ENCODE peak calls at places on chromosome 16, in seven cellular contexts. K is OCI-LY7; I is lower leg skin; W is activated naive CD4-positive, alpha-beta T cell treated with Interleukin-2 at 50 U/mL for 16 hours; F is GDM1; U is endothelial cell; S is foreskin melanocyte. V is an unnamed sample.

GRCh38 chr16:88691129-88691813 is 5.0 kb upstream of the SNAI3 start:
- DNase-seq in F (no peak), U (no peak), W (no peak), I (no peak), S (no peak), K (no peak), V (no peak)

GRCh38 chr16:78310990-78311561 is 211.6 kb downstream of the WWOX start:
- DNase-seq in W (no peak), S (no peak), I (no peak), K (no peak), U (no peak), F (no peak), V (no peak)

GRCh38 chr16:9362050-9362449 is 270.6 kb downstream of the HAPSTR1 start:
- DNase-seq in S (no peak), I (no peak), W (no peak), K (no peak), U (no peak), F (no peak), V (no peak)

GRCh38 chr16:55668337-55669281 is 12.8 kb downstream of the SLC6A2 start:
- DNase-seq in I (peak), U (peak), F (no peak), W (no peak), K (no peak), S (no peak), V (peak)

GRCh38 chr16:82138478-82139285 is 31.3 kb downstream of the MPHOSPH6 start:
- DNase-seq in W (no peak), K (no peak), I (no peak), S (no peak), U (no peak), F (no peak), V (no peak)

GRCh38 chr16:57204675-57205074 is 18.5 kb downstream of the RSPRY1 start:
- DNase-seq in S (no peak), W (no peak), K (no peak), I (no peak), U (peak), F (no peak), V (no peak)

GRCh38 chr16:87145181-87146176 is 171.7 kb downstream of the C16orf95 start:
- DNase-seq in F (peak), U (no peak), I (no peak), S (no peak), W (peak), K (no peak), V (no peak)

GRCh38 chr16:71885261-71885650 is 1.3 kb upstream of the ZNF821 start:
- DNase-seq in F (no peak), U (no peak), I (no peak), W (no peak), K (no peak), S (no peak), V (no peak)

GRCh38 chr16:85541619-85542547 is 71.2 kb upstream of the GSE1 start:
- DNase-seq in K (no peak), I (no peak), W (no peak), U (no peak), S (peak), F (no peak), V (no peak)

GRCh38 chr16:1481906-1482835 is 6.6 kb downstream of the PTX4 start:
- DNase-seq in F (no peak), K (no peak), U (no peak), I (no peak), W (no peak), S (no peak), V (no peak)

GRCh38 chr16:31088459-31089183 is at the start of gene PRSS53:
- DNase-seq in F (no peak), W (no peak), K (no peak), U (no peak), I (no peak), S (no peak), V (no peak)

GRCh38 chr16:27067138-27067537 is 411 bp downstream of the C16orf82 start:
- DNase-seq in F (no peak), S (no peak), K (no peak), U (no peak), W (no peak), I (no peak), V (no peak)

GRCh38 chr16:78177927-78178326 is 78.5 kb downstream of the WWOX start:
- DNase-seq in K (no peak), W (no peak), I (no peak), F (no peak), U (no peak), S (peak), V (no peak)

GRCh38 chr16:2767891-2768290 is 9.2 kb downstream of the ELOB start:
- DNase-seq in U (no peak), I (no peak), S (no peak), W (no peak), K (no peak), F (no peak), V (no peak)

GRCh38 chr16:70553175-70553574 is 29.6 kb downstream of the SF3B3 start:
- DNase-seq in F (no peak), I (no peak), W (no peak), U (no peak), K (no peak), S (no peak), V (no peak)

GRCh38 chr16:68645494-68646388 is 631 bp downstream of the CDH3 start:
- DNase-seq in S (no peak), F (no peak), W (no peak), I (no peak), U (peak), K (no peak), V (peak)

GRCh38 chr16:86931410-86931941 is 353.1 kb downstream of the FOXL1 start:
- DNase-seq in U (no peak), W (no peak), F (no peak), I (no peak), S (no peak), K (no peak), V (no peak)

GRCh38 chr16:17145029-17145428 is 325.7 kb downstream of the XYLT1 start:
- DNase-seq in W (no peak), I (no peak), K (no peak), S (no peak), U (no peak), F (no peak), V (no peak)